ENCODE peak calls at places on chromosomes 1 and 21, in seven cellular contexts. N is NCI-H446, E is choroid plexus epithelial cell, Q is Ammon's horn, V is heart right ventricle, W is left ventricle myocardium inferior, L is head of caudate nucleus. X is an unnamed sample.

GRCh38 chr1:70666381-70667140 is 255.5 kb downstream of the CTH start:
- DNase-seq in V (no peak), Q (no peak), E (no peak), W (no peak), N (no peak), L (no peak), X (no peak)

GRCh38 chr1:241677171-241677570 is 25.1 kb downstream of the WDR64 start:
- DNase-seq in L (no peak), N (no peak), Q (no peak), W (no peak), E (peak), V (no peak), X (no peak)

GRCh38 chr1:248810727-248811513 is 14.8 kb downstream of the SH3BP5L start:
- DNase-seq in V (peak), N (no peak), Q (no peak), E (peak), L (peak), W (peak), X (no peak)

GRCh38 chr1:1217621-1218523 is 3.9 kb upstream of the TNFRSF4 start:
- DNase-seq in E (peak), W (no peak), L (no peak), V (no peak), Q (peak), N (no peak), X (no peak)

GRCh38 chr1:155322953-155323728 is 2.4 kb downstream of the RUSC1 start:
- DNase-seq in L (peak), N (peak), V (peak), W (peak), Q (peak), E (peak), X (peak)

GRCh38 chr1:5667513-5668325 is 324.5 kb downstream of the NPHP4 start:
- DNase-seq in Q (no peak), V (no peak), N (no peak), E (no peak), W (no peak), L (no peak), X (no peak)

GRCh38 chr1:72954943-72955342 is 672.6 kb upstream of the NEGR1 start:
- DNase-seq in L (no peak), Q (no peak), N (no peak), E (no peak), W (no peak), V (no peak), X (no peak)

GRCh38 chr1:31244326-31244725 is 4.6 kb upstream of the NKAIN1 start:
- DNase-seq in E (peak), L (no peak), Q (no peak), V (no peak), W (no peak), N (no peak), X (no peak)

GRCh38 chr1:2115922-2116341 is 65.7 kb downstream of the PRKCZ start:
- DNase-seq in V (no peak), Q (no peak), L (no peak), N (no peak), W (no peak), E (peak), X (no peak)

GRCh38 chr1:223245983-223246382 is 102.9 kb upstream of the TLR5 start:
- DNase-seq in W (no peak), Q (no peak), L (no peak), V (no peak), E (no peak), N (no peak), X (no peak)

GRCh38 chr1:77271851-77272250 is 10.0 kb upstream of the AK5 start:
- DNase-seq in V (no peak), Q (peak), W (no peak), E (peak), L (no peak), N (no peak), X (no peak)

GRCh38 chr21:41835711-41836154 is 43.4 kb downstream of the PRDM15 start:
- DNase-seq in E (no peak), L (no peak), N (no peak), Q (no peak), V (no peak), W (no peak), X (no peak)

GRCh38 chr1:228319352-228320088 is 87.1 kb downstream of the TRIM11 start:
- DNase-seq in N (no peak), V (no peak), E (no peak), Q (no peak), W (no peak), L (no peak), X (no peak)

GRCh38 chr1:151737479-151737878 is 16.2 kb downstream of the RIIAD1 start:
- DNase-seq in E (no peak), Q (no peak), V (no peak), N (no peak), W (no peak), L (no peak), X (no peak)

GRCh38 chr1:204461331-204462228 is 33.0 kb downstream of the PIK3C2B start:
- DNase-seq in Q (no peak), E (no peak), V (peak), L (no peak), W (peak), N (no peak), X (no peak)

GRCh38 chr1:9887070-9887469 is 23.0 kb downstream of the CTNNBIP1 start:
- DNase-seq in E (no peak), V (no peak), N (no peak), L (no peak), Q (no peak), W (no peak), X (no peak)

GRCh38 chr1:205914730-205915129 is 28.5 kb downstream of the SLC26A9 start:
- DNase-seq in V (no peak), L (no peak), N (no peak), E (no peak), W (peak), Q (no peak), X (no peak)

GRCh38 chr1:42935313-42935624 is 23.4 kb downstream of the SLC2A1 start:
- DNase-seq in W (no peak), N (no peak), L (no peak), E (no peak), Q (peak), V (no peak), X (no peak)

X was measured in midbrain.